ENCODE peak calls at places on chromosomes 1 and 21, in six cellular contexts. U is lung; B is hippocampal formation; P is activated T-cell treated with anti-CD3 and anti-CD28 coated beads, Interleukin-2, amount 50 U/mL, for 72 hours; E is kidney tubule cell; M is left kidney. I is an unnamed sample.

GRCh38 chr1:208187499-208188041 is 56.6 kb downstream of the PLXNA2 start:
- DNase-seq in U (no peak), E (no peak), B (no peak), M (no peak), P (no peak), I (no peak)

GRCh38 chr21:33206771-33207290 is 22.9 kb upstream of the IFNAR2 start:
- DNase-seq in E (no peak), P (no peak), B (no peak), M (no peak), U (peak; percentile 35), I (no peak)

GRCh38 chr1:30484668-30485067 is 238.7 kb downstream of the MATN1 start:
- DNase-seq in B (no peak), M (no peak), E (no peak), U (no peak), P (no peak), I (no peak)

GRCh38 chr1:216325946-216326345 is 97.3 kb downstream of the USH2A start:
- DNase-seq in P (no peak), B (no peak), E (peak; percentile 64), M (no peak), U (no peak), I (no peak)

GRCh38 chr1:46131727-46132528 is 501 bp downstream of the PIK3R3 start:
- DNase-seq in U (peak; percentile 32), P (peak; percentile 25), E (peak; percentile 31), M (peak; percentile 81), B (no peak), I (no peak)

GRCh38 chr1:172906778-172907592 is 143.8 kb downstream of the TNFSF18 start:
- DNase-seq in M (no peak), U (no peak), P (no peak), E (peak; percentile 99), B (no peak), I (no peak)

GRCh38 chr1:21292991-21293536 is 2.8 kb upstream of the ECE1 start:
- DNase-seq in M (no peak), E (no peak), B (no peak), U (no peak), P (peak; percentile 71), I (no peak)

GRCh38 chr1:167173516-167174184 is 47.0 kb upstream of the POU2F1 start:
- DNase-seq in M (no peak), U (no peak), E (peak; percentile 29), B (no peak), P (no peak), I (no peak)

GRCh38 chr1:162292422-162292849 is 84.2 kb downstream of the SPATA46 start:
- DNase-seq in U (no peak), B (no peak), M (peak; percentile 49), P (no peak), E (peak; percentile 73), I (no peak)

GRCh38 chr1:67883069-67883468 is 49.8 kb upstream of the GNG12 start:
- DNase-seq in B (no peak), E (peak; percentile 83), U (no peak), M (no peak), P (no peak), I (no peak)

GRCh38 chr1:64469614-64469976 is 334 bp upstream of the CACHD1 start:
- DNase-seq in B (no peak), M (no peak), P (peak; percentile 6), E (no peak), U (no peak), I (no peak)

GRCh38 chr1:239922778-239923522 is 168.7 kb upstream of the FMN2 start:
- DNase-seq in M (no peak), E (peak; percentile 4), U (no peak), B (no peak), P (peak; percentile 6), I (no peak)

GRCh38 chr21:46154155-46154954 is 1.0 kb downstream of the FTCD start:
- DNase-seq in B (no peak), M (no peak), E (no peak), P (no peak), U (no peak), I (no peak)

GRCh38 chr1:46450160-46450517 is 39.5 kb upstream of the DMBX1 start:
- DNase-seq in U (no peak), M (no peak), E (no peak), B (no peak), P (no peak), I (no peak)

GRCh38 chr1:151989131-151989868 is 4.4 kb downstream of the S100A10 start:
- DNase-seq in P (peak; percentile 66), E (peak; percentile 93), B (no peak), U (peak; percentile 82), M (no peak), I (no peak)

GRCh38 chr1:236602171-236602570 is 2.1 kb downstream of the HEATR1 start:
- DNase-seq in B (no peak), P (no peak), E (no peak), U (no peak), M (no peak), I (no peak)

GRCh38 chr1:207424570-207425131 is 29.5 kb upstream of the CR2 start:
- DNase-seq in E (no peak), P (no peak), U (no peak), M (no peak), B (no peak), I (no peak)

GRCh38 chr1:169078163-169078883 is 28.2 kb upstream of the ATP1B1 start:
- DNase-seq in E (peak; percentile 28), M (no peak), B (no peak), U (no peak), P (no peak), I (no peak)

GRCh38 chr1:90391116-90391515 is 326.0 kb downstream of the BARHL2 start:
- DNase-seq in U (no peak), E (peak; percentile 18), P (no peak), M (no peak), B (no peak), I (no peak)

I was measured in frontal cortex.